ENCODE peak calls at places on chromosomes 3 and 15, in seven cellular contexts. I, Z, B, H, V, Q and U are unnamed samples.

GRCh38 chr15:64521726-64522164 is 61.4 kb downstream of the ZNF609 start:
- DNase-seq in I (no peak), Z (peak; percentile 67), B (peak; percentile 66), H (no peak), V (no peak), Q (peak; percentile 82), U (peak; percentile 22)

GRCh38 chr15:99324082-99324620 is 72.9 kb downstream of the LRRC28 start:
- DNase-seq in I (no peak), Z (peak; percentile 95), B (no peak), H (no peak), V (no peak), Q (peak; percentile 59), U (no peak)

GRCh38 chr3:155089495-155089894 is 9.4 kb downstream of the MME start:
- DNase-seq in I (no peak), Z (no peak), B (no peak), H (no peak), V (no peak), Q (no peak), U (no peak)

GRCh38 chr3:99702953-99703352 is 64.6 kb downstream of the COL8A1 start:
- DNase-seq in I (no peak), Z (peak; percentile 85), B (no peak), H (no peak), V (no peak), Q (no peak), U (no peak)

GRCh38 chr3:23385327-23385726 is 182.2 kb downstream of the UBE2E2 start:
- DNase-seq in I (no peak), Z (no peak), B (no peak), H (no peak), V (no peak), Q (no peak), U (no peak)

GRCh38 chr3:149587383-149587782 is 70.4 kb downstream of the WWTR1 start:
- DNase-seq in I (no peak), Z (no peak), B (no peak), H (no peak), V (no peak), Q (no peak), U (no peak)

GRCh38 chr3:32454731-32455608 is 47.7 kb downstream of the CMTM6 start:
- DNase-seq in I (no peak), Z (peak; percentile 24), B (no peak), H (no peak), V (no peak), Q (no peak), U (no peak)

GRCh38 chr15:31299588-31300207 is 26.9 kb upstream of the KLF13 start:
- DNase-seq in I (no peak), Z (no peak), B (no peak), H (no peak), V (no peak), Q (no peak), U (no peak)

DNA sequence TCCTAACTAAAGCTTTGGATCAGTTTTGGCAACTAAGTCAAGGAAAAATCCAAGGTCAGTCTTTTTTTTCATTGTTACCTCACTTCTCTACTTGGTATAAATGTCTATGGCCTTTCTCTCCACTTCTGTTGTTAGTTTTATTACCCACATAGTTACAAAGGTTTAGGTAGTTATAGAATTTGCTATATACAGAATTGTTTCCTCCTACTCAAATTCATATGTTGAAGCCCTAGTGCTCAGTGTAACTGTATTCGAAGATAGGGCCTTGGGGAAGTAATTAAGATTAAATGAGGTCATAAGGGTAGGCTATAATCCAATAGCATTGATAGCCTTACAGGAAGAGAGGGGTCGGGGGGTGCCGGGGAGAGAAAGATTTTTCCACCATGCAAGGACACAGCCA is 19.7 kb upstream of the STIMATE start:
- DNase-seq in I (no peak), Z (no peak), B (no peak), H (no peak), V (no peak), Q (no peak), U (no peak)
- H3K36me3 ChIP-seq in I (peaks cover 43% of the 10 kb centered on the region), Z (no peaks in the 10 kb centered on the region), B (no peaks in the 10 kb centered on the region), H (peaks cover 95% of the 10 kb centered on the region), V (peaks cover 24% of the 10 kb centered on the region), Q (no peaks in the 10 kb centered on the region), U (no peaks in the 10 kb centered on the region)

GRCh38 chr3:196072313-196072712 is 9.6 kb downstream of the TFRC start:
- DNase-seq in I (no peak), Z (no peak), B (no peak), H (no peak), V (no peak), Q (no peak), U (no peak)

GRCh38 chr3:196063456-196063855 is 18.4 kb downstream of the TFRC start:
- DNase-seq in I (no peak), Z (peak; percentile 71), B (no peak), H (no peak), V (no peak), Q (no peak), U (no peak)

GRCh38 chr3:196063049-196063448 is 18.8 kb downstream of the TFRC start:
- DNase-seq in I (no peak), Z (peak; percentile 53), B (no peak), H (no peak), V (no peak), Q (no peak), U (no peak)

GRCh38 chr3:196064006-196064405 is 17.9 kb downstream of the TFRC start:
- DNase-seq in I (no peak), Z (peak; percentile 42), B (no peak), H (no peak), V (no peak), Q (no peak), U (no peak)

GRCh38 chr3:196067439-196067838 is 14.5 kb downstream of the TFRC start:
- DNase-seq in I (no peak), Z (no peak), B (no peak), H (no peak), V (no peak), Q (no peak), U (no peak)
- H3K36me3 ChIP-seq in I (peaks cover 71% of the 10 kb centered on the region), Z (peaks cover 5% of the 10 kb centered on the region), B (peaks cover 91% of the 10 kb centered on the region), H (peaks cover 100% of the 10 kb centered on the region), V (peaks cover 83% of the 10 kb centered on the region), Q (peaks cover 85% of the 10 kb centered on the region), U (peaks cover 58% of the 10 kb centered on the region)

DNA sequence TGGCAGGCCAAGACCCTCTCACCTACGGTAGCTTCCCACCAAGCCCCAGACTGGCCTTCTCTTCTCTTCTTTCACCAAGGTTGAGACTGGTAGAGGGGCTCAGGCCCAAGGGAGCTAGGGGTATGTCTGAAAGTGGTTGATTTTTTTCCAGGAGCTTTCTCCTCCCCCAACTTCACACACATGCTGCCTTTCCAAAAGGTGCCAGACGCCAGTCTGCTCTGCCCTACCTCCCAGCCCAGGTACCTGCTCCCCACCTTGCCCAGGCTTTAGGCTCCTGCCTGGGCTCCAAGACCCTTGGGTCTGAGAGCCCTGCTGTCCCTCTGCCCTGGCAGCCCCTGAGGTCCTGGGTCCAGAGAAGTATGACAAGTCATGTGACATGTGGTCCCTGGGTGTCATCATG is 28.4 kb downstream of the MAPKAPK3 start:
- DNase-seq in I (no peak), Z (no peak), B (no peak), H (no peak), V (no peak), Q (no peak), U (no peak)
- H3K36me3 ChIP-seq in I (peaks cover 59% of the 10 kb centered on the region), Z (no peaks in the 10 kb centered on the region), B (no peaks in the 10 kb centered on the region), H (peaks cover 84% of the 10 kb centered on the region), V (peaks cover 72% of the 10 kb centered on the region), Q (peaks cover 4% of the 10 kb centered on the region), U (peaks cover 8% of the 10 kb centered on the region)

DNA sequence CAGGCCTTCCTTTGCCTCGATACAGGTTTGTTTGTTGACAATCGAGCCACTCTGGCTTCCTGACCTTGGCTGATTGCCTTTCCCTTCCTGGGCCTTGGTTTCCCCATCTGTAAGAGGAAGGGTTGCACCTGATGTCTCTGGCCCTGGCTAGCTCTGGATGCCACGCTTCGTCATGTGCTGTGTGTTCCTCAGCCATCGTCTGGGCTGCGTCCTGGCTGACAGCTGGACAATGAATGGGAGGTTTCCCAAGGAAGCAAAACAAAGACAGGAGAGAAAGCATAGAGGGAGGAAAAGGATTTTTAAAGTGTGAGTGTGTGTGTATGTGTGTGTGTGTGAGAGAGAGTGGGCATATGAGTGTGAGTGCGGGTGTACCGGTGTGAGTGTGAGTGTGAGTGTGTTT is 65.2 kb upstream of the HACD2 start:
- DNase-seq in I (no peak), Z (no peak), B (no peak), H (no peak), V (no peak), Q (peak; percentile 7), U (no peak)
- H3K36me3 ChIP-seq in I (no peaks in the 10 kb centered on the region), Z (peaks cover 23% of the 10 kb centered on the region), B (no peaks in the 10 kb centered on the region), H (no peaks in the 10 kb centered on the region), V (no peaks in the 10 kb centered on the region), Q (no peaks in the 10 kb centered on the region), U (no peaks in the 10 kb centered on the region)

DNA sequence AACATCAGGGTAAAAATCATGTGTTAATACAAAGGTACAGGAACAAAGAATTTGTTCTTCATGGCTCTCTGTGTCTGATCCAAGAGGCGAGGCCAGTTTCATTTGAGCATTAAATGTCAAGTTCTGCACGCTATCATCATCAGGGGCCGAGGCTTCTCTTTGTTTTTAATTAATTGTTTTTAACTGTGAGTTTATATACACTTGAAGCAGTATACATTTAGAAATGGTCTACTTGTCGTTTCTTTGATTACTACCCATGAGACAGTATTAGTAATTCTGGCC is 21.2 kb upstream of the OCA2 start:
- DNase-seq in I (no peak), Z (no peak), B (no peak), H (no peak), V (no peak), Q (no peak), U (no peak)
- H3K36me3 ChIP-seq in I (peaks cover 30% of the 10 kb centered on the region), Z (peaks cover 9% of the 10 kb centered on the region), B (peaks cover 4% of the 10 kb centered on the region), H (peaks cover 94% of the 10 kb centered on the region), V (peaks cover 58% of the 10 kb centered on the region), Q (peaks cover 57% of the 10 kb centered on the region), U (peaks cover 11% of the 10 kb centered on the region)

GRCh38 chr3:187728248-187728647 is 17.0 kb downstream of the BCL6 start:
- DNase-seq in I (no peak), Z (no peak), B (no peak), H (no peak), V (no peak), Q (no peak), U (no peak)

GRCh38 chr3:187725218-187725617 is 20.1 kb downstream of the BCL6 start:
- DNase-seq in I (no peak), Z (no peak), B (no peak), H (no peak), V (no peak), Q (no peak), U (no peak)

GRCh38 chr3:187725653-187726370 is 19.5 kb downstream of the BCL6 start:
- DNase-seq in I (no peak), Z (no peak), B (no peak), H (no peak), V (no peak), Q (no peak), U (peak; percentile 33)

GRCh38 chr3:187728930-187729583 is 16.2 kb downstream of the BCL6 start:
- DNase-seq in I (no peak), Z (no peak), B (no peak), H (no peak), V (no peak), Q (no peak), U (no peak)

DNA sequence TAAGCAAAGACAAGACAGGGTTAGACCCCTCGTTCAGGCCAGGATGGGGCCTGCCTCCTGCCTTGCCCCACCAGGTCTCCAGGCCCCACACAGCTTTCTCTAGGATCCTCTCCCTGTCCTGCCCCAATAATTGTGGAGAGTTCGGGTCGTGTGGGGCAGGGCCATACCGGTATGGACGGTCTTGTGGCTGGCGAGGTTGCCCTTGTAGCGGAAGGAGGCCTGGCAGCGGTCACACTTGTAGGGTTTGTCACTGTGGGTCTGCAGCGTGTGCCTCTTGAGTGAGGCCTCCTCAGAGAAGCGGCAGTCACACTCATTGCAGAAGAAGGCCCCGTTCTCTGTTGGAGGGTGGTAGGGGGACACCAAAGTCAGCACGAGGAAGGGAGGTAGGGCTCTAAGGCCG is 18.7 kb downstream of the BCL6 start:
- DNase-seq in I (no peak), Z (no peak), B (no peak), H (no peak), V (no peak), Q (no peak), U (no peak)
- H3K36me3 ChIP-seq in I (peaks cover 17% of the 10 kb centered on the region), Z (peaks cover 41% of the 10 kb centered on the region), B (peaks cover 9% of the 10 kb centered on the region), H (peaks cover 100% of the 10 kb centered on the region), V (peaks cover 97% of the 10 kb centered on the region), Q (peaks cover 3% of the 10 kb centered on the region), U (peaks cover 3% of the 10 kb centered on the region)